ENCODE peak calls at places on chromosomes 13 and 19, in eight cellular contexts. C, V, Q, F, T, A, M and E are unnamed samples.

GRCh38 chr19:18029617-18030338 is 21.8 kb downstream of the ARRDC2 start:
- DNase-seq in F (no peak), T (peak; percentile 26), M (no peak), A (no peak), Q (no peak), V (peak; percentile 66), C (peak; percentile 59), E (no peak)

GRCh38 chr19:53868091-53868891 is 608 bp downstream of the MYADM start:
- DNase-seq in A (no peak), F (peak; percentile 73), Q (no peak), C (peak; percentile 69), T (peak; percentile 44), V (peak; percentile 67), M (peak; percentile 64), E (no peak)

GRCh38 chr19:4279530-4280422 is 710 bp downstream of the SHD start:
- DNase-seq in F (peak; percentile 27), T (no peak), C (no peak), M (no peak), A (no peak), Q (no peak), V (peak; percentile 61), E (no peak)

GRCh38 chr13:79904581-79904980 is 423.6 kb downstream of the NDFIP2 start:
- DNase-seq in C (no peak), A (no peak), M (no peak), T (no peak), Q (no peak), F (no peak), V (no peak), E (no peak)

GRCh38 chr19:50720921-50721291 is 1.3 kb upstream of the SHANK1 start:
- DNase-seq in C (no peak), Q (peak; percentile 63), V (no peak), T (peak; percentile 69), M (no peak), F (peak; percentile 38), A (no peak), E (no peak)

GRCh38 chr13:113239357-113239756 is 29.9 kb downstream of the CUL4A start:
- DNase-seq in C (no peak), Q (no peak), V (no peak), A (no peak), M (no peak), F (no peak), T (no peak), E (no peak)

GRCh38 chr19:7262470-7262869 is 31.7 kb downstream of the INSR start:
- DNase-seq in Q (no peak), T (no peak), V (no peak), C (no peak), M (no peak), A (no peak), F (peak; percentile 2), E (no peak)

GRCh38 chr13:26656919-26657318 is 99.4 kb downstream of the WASF3 start:
- DNase-seq in C (no peak), Q (no peak), M (no peak), A (no peak), T (peak; percentile 70), V (no peak), F (peak; percentile 70), E (peak; percentile 3)

GRCh38 chr19:50266896-50267295 is 62.3 kb downstream of the KCNC3 start:
- DNase-seq in T (no peak), F (peak; percentile 53), A (no peak), C (peak; percentile 46), M (no peak), V (peak; percentile 50), Q (no peak), E (no peak)

GRCh38 chr19:17860993-17861360 is 1.3 kb downstream of the RPL18A start:
- DNase-seq in C (no peak), Q (no peak), A (no peak), T (no peak), V (no peak), F (no peak), M (no peak), E (no peak)

GRCh38 chr19:42132030-42132628 is at the start of gene POU2F2:
- DNase-seq in Q (no peak), F (peak; percentile 51), C (peak; percentile 81), T (no peak), V (no peak), A (no peak), M (peak; percentile 39), E (no peak)

GRCh38 chr13:48977973-48978372 is 2.3 kb downstream of the FNDC3A start:
- DNase-seq in M (no peak), A (no peak), V (no peak), T (peak; percentile 55), C (no peak), F (no peak), Q (no peak), E (no peak)

GRCh38 chr13:112887557-112887991 is 81.4 kb upstream of the MCF2L start:
- DNase-seq in F (no peak), A (no peak), C (no peak), T (no peak), Q (no peak), M (no peak), V (no peak), E (no peak)

GRCh38 chr13:99422556-99423220 is 78.6 kb upstream of the TM9SF2 start:
- DNase-seq in M (no peak), V (no peak), A (no peak), T (no peak), F (no peak), Q (no peak), C (no peak), E (no peak)

GRCh38 chr19:38721977-38722773 is 22.1 kb downstream of the CAPN12 start:
- DNase-seq in Q (no peak), F (peak; percentile 48), V (no peak), A (peak; percentile 75), M (peak; percentile 71), T (no peak), C (no peak), E (no peak)

GRCh38 chr13:52419080-52419479 is 13.1 kb upstream of the THSD1 start:
- DNase-seq in V (no peak), M (no peak), A (no peak), Q (no peak), T (no peak), C (no peak), F (no peak), E (no peak)

GRCh38 chr13:102260256-102260655 is 141.6 kb downstream of the FGF14 start:
- DNase-seq in C (no peak), T (no peak), M (no peak), A (no peak), V (no peak), Q (no peak), F (no peak), E (no peak)

GRCh38 chr19:16385296-16385695 is 60.7 kb downstream of the KLF2 start:
- DNase-seq in M (peak; percentile 14), T (no peak), F (no peak), C (no peak), V (no peak), Q (no peak), A (no peak), E (no peak)

DNA sequence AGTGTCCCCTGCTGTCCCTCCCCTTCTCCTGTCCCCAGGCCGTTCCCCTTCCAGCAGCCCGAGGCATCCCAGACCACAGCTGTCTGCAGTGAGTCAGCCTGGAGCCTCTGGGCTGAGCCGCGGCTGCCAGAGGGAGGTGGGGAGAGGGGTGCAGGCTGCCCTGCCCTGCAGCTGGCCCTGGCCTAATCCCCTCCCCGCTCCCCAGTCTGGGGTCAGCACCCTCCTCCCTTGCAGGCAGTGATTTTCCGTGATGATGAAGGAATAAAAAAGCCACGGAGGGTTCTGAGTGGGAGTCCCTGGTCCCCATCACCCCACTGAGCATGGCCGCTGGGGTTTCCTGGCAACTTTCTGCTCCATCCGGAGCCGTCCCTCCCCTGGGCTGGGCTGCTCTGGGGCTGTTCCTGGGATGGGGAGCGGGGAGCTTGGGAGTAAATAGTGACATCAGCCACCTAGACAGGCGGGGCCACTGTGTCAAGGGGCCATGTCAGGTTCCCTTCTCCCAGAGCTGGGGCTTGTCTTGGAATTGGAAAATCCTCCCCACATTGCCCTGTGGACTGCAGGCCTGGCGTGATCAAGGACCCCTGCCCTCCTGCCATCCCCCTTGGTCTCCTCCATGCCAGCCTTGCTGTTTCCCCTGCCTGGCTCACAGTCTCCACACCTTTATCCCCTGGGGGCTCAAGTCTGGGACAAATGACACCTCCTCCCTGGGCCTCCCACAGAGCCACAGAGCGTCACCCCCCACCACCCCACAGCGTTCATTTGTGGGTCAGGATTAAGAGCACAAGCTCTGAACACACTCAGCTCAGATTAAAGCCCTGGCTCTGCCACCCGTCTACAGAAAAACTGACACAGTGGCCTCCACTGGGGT is 16.7 kb downstream of the SPC24 start:
- DNase-seq in Q (no peak), F (peak; percentile 78), C (peak; percentile 62), M (peak; percentile 85), A (peak; percentile 40), T (peak; percentile 86), V (peak; percentile 61), E (no peak)
- H3K4me3 ChIP-seq in Q (peak overlapping the region; percentile 17), F (no peak overlapping the region), C (no peak overlapping the region), M (peak overlapping the region; percentile 53), A (no peak overlapping the region), T (peak overlapping the region; percentile 4), V (no peak overlapping the region), E (peak overlapping the region; percentile 12)

DNA sequence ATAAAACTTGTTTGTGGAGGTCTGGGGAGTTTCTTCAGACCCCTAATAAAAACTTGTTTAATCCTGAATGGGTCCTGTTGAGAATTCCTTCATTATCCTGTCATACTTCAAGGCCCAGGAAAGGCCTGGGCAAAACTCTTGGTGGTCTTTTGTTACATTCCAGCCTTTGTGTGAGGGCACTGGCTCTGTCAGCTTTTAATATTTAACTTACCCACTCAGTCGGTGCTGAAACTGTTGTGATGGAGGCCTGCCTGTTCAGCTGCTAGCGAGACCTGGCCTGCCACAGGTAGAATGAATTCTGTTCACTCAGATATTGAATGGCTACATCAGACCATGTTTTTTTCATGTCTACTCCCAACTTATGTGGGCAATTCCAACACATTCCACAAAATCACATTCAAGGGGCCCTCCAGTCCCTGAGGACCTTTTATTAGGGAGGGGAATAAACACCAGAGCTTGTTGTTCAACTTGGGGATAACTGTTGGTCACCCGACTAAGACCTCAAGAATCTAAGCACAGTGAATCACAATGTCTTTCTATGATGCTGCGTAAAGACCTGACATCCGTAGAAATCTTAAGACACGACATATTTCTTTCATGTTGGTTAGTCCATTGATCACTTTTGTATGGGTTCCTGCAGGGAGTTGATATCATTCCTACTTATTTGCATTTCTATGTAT is 12.5 kb downstream of the NLRP8 start:
- DNase-seq in M (no peak), T (no peak), A (no peak), F (no peak), Q (no peak), C (no peak), V (no peak), E (no peak)
- H3K4me3 ChIP-seq in M (no peak overlapping the region), T (no peak overlapping the region), A (no peak overlapping the region), F (no peak overlapping the region), Q (no peak overlapping the region), C (no peak overlapping the region), V (no peak overlapping the region), E (no peak overlapping the region)

DNA sequence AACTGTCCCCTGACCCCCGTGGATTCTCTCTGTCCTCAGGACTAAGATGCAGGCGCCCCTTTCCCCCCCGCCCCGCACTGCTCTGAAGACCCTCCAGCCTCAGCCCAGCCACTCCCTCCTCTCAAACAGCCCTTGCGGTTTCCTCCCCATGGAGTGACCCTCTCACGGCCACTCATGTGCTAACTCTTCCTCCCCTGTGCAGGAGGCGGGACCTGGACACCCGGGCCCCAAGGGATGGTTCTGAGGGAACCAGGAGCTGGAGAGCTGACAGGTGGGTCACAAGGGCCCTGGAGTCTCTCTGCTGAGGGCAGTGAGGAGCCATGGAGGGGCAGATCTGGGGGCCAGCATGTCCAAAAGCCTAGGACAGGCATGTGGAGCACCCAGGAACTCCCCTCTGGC is 1.9 kb downstream of the ISOC2 start:
- DNase-seq in V (no peak), M (no peak), F (no peak), C (no peak), T (no peak), Q (no peak), A (no peak), E (no peak)
- H3K4me3 ChIP-seq in V (peak overlapping the region; percentile 76), M (no peak overlapping the region), F (no peak overlapping the region), C (no peak overlapping the region), T (no peak overlapping the region), Q (peak overlapping the region; percentile 92), A (no peak overlapping the region), E (no peak overlapping the region)

GRCh38 chr19:33248553-33248953 is 22.9 kb upstream of the SLC7A10 start:
- DNase-seq in M (no peak), F (no peak), C (no peak), Q (no peak), T (no peak), V (no peak), A (no peak), E (no peak)
- H3K4me3 ChIP-seq in M (no peak overlapping the region), F (no peak overlapping the region), C (no peak overlapping the region), Q (no peak overlapping the region), T (no peak overlapping the region), V (no peak overlapping the region), A (no peak overlapping the region), E (no peak overlapping the region)